ENCODE peak calls at places on chromosomes 12 and 14, in five cellular contexts. N is stomach, P is suprapubic skin, S is neural progenitor cell, L is fibroblast of lung. E is an unnamed sample.

GRCh38 chr12:20798561-20798960 is 11.9 kb upstream of the SLCO1B3 start:
- DNase-seq in N (no peak), P (no peak), S (peak), L (no peak), E (no peak)

GRCh38 chr14:50037837-50038236 is 78.5 kb downstream of the VCPKMT start:
- DNase-seq in N (no peak), P (no peak), S (no peak), L (no peak), E (peak)

GRCh38 chr14:68866991-68867533 is 74.2 kb upstream of the ZFP36L1 start:
- DNase-seq in N (no peak), P (no peak), S (no peak), L (no peak), E (no peak)

GRCh38 chr14:21454843-21455550 is 926 bp downstream of the CHD8 start:
- DNase-seq in N (no peak), P (no peak), S (no peak), L (no peak), E (no peak)

GRCh38 chr14:65290830-65291229 is 121.7 kb upstream of the FUT8 start:
- DNase-seq in N (no peak), P (no peak), S (no peak), L (peak), E (no peak)

GRCh38 chr12:97753332-97753731 is 290.7 kb downstream of the RMST start:
- DNase-seq in N (no peak), P (no peak), S (no peak), L (no peak), E (no peak)

GRCh38 chr14:70640938-70641547 is 673 bp upstream of the TTC9 start:
- DNase-seq in N (peak), P (no peak), S (no peak), L (peak), E (peak)

GRCh38 chr14:72892879-72893635 is 844 bp downstream of the DPF3 start:
- DNase-seq in N (no peak), P (no peak), S (peak), L (no peak), E (peak)

GRCh38 chr12:32997471-32997870 is 100.9 kb upstream of the PKP2 start:
- DNase-seq in N (no peak), P (no peak), S (no peak), L (no peak), E (no peak)

DNA sequence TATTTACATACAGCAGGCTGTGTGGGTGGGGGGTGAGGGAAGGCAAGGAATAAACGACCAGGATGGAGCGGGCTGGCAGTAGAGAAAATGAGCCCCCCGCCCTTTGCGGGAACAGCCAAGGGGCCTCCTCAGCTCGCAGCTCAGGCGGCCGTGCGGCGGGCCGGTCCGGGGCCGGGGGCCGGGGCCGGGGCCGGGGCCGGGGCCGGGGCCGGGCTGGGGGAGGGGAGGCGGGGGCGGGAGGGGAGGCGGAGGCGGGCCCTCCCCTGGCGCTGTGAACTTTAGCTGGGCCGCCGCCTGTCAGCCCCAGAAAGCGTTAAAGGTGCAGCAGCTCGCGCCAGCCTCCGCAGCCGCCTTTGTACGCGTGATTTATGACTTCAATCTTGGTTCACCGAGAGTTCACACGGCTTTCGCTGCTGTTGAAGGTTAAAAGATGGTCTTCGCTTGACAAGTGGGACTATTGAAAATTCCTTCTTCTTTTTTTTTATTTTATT is 28.8 kb downstream of the HOXC4 start:
- DNase-seq in N (peak), P (no peak), S (peak), L (no peak), E (no peak)
- H3K4me3 ChIP-seq in N (peak), P (peak), S (no peak), L (no peak), E (peak)

GRCh38 chr14:63893701-63894458 is 41.1 kb downstream of the SYNE2 start:
- DNase-seq in N (peak), P (no peak), S (peak), L (peak), E (no peak)

GRCh38 chr14:63899953-63900352 is 47.1 kb downstream of the SYNE2 start:
- DNase-seq in N (no peak), P (no peak), S (no peak), L (no peak), E (no peak)

GRCh38 chr14:63895510-63895909 is 42.7 kb downstream of the SYNE2 start:
- DNase-seq in N (no peak), P (no peak), S (no peak), L (no peak), E (no peak)

GRCh38 chr14:63897706-63898105 is 44.9 kb downstream of the SYNE2 start:
- DNase-seq in N (no peak), P (no peak), S (no peak), L (peak), E (no peak)

GRCh38 chr14:63896278-63896720 is 43.5 kb downstream of the SYNE2 start:
- DNase-seq in N (peak), P (no peak), S (no peak), L (peak), E (no peak)
- H3K4me3 ChIP-seq in N (no peak), P (no peak), S (no peak), L (no peak), E (no peak)

DNA sequence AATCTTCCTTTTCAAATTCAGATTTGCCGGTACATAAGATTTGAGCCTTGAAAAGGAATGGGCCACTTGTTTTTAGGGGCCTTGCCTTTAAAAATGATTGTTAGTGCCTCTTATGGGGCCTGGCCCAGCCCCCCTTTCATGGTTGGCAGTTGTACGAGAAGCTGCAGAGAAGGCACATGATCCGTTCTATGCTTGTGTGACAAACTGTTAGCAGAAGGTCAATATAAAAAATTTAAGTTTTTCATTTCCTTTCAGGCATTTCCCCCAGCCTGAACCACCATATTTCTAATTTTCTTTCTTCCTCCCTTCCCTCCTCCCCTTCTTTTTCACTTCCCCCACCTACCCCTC is 119.1 kb downstream of the PLXNC1 start:
- DNase-seq in N (no peak), P (peak), S (no peak), L (no peak), E (no peak)
- H3K4me3 ChIP-seq in N (no peak), P (no peak), S (no peak), L (no peak), E (no peak)

DNA sequence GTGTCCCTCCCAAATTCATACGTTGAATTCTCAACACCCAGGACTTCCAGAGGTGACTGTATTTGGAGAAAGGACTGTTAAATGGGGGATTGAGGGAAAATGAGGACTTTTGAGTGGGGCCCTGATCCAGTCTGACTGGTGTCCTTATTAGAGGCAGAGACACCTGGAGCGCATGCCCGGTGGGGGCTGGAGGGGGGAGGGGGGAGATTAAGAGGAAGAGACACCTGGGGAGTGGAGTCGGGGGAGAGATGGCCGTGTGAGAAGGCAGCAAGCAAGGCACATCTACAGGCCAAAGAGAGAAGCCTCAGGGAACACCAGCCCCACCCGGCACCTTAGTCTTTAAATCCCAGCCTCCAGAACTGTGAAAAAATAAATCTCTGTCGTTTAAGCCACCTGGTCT is 209.7 kb downstream of the SLC41A2 start:
- DNase-seq in N (no peak), P (no peak), S (no peak), L (no peak), E (no peak)
- H3K4me3 ChIP-seq in N (no peak), P (no peak), S (no peak), L (no peak), E (no peak)

GRCh38 chr12:89347325-89347829 is 4.9 kb downstream of the DUSP6 start:
- DNase-seq in N (no peak), P (no peak), S (no peak), L (no peak), E (no peak)

GRCh38 chr12:89350260-89350659 is 2.0 kb downstream of the DUSP6 start:
- DNase-seq in N (no peak), P (no peak), S (peak), L (no peak), E (no peak)

GRCh38 chr12:89350661-89351488 is 1.4 kb downstream of the DUSP6 start:
- DNase-seq in N (no peak), P (peak), S (peak), L (peak), E (peak)

GRCh38 chr12:89349814-89350213 is 2.5 kb downstream of the DUSP6 start:
- DNase-seq in N (no peak), P (no peak), S (peak), L (peak), E (no peak)

GRCh38 chr12:89348894-89349669 is 3.2 kb downstream of the DUSP6 start:
- DNase-seq in N (no peak), P (no peak), S (peak), L (no peak), E (no peak)
- H3K4me3 ChIP-seq in N (peak), P (peak), S (peak), L (peak), E (no peak)

GRCh38 chr12:21852251-21852650 is 77.7 kb upstream of the KCNJ8 start:
- DNase-seq in N (no peak), P (no peak), S (no peak), L (peak), E (no peak)
- H3K4me3 ChIP-seq in N (no peak), P (no peak), S (no peak), L (no peak), E (no peak)

GRCh38 chr12:12665194-12665593 is 30.8 kb downstream of the GPR19 start:
- DNase-seq in N (no peak), P (no peak), S (no peak), L (no peak), E (no peak)
- H3K4me3 ChIP-seq in N (no peak), P (no peak), S (no peak), L (no peak), E (no peak)

E was measured in GM06990.